ENCODE peak calls at places on chromosomes 16 and 17, in five cellular contexts. Y is IMR-90, W is K562, K is GM12878, Z is HepG2. X is an unnamed sample.

GRCh38 chr17:58232707-58233156 is 5.7 kb upstream of the LPO start:
- DNase-seq in K (peak), Y (peak), Z (no peak), W (peak), X (no peak)

GRCh38 chr17:31085563-31085962 is 9.2 kb upstream of the NF1 start:
- DNase-seq in W (peak), Z (no peak), K (no peak), Y (peak), X (no peak)

GRCh38 chr16:586645-587590 is 2.9 kb upstream of the RAB40C start:
- DNase-seq in K (no peak), Z (no peak), Y (no peak), W (no peak), X (no peak)

GRCh38 chr17:51046527-51047384 is 73.9 kb downstream of the SPAG9 start:
- DNase-seq in W (no peak), Y (peak), Z (peak), K (no peak), X (peak)

GRCh38 chr17:74403512-74404137 is 28.3 kb upstream of the GPRC5C start:
- DNase-seq in Z (no peak), K (no peak), W (no peak), Y (no peak), X (peak)

GRCh38 chr17:37820313-37821024 is 75.6 kb upstream of the HNF1B start:
- DNase-seq in Y (no peak), W (no peak), K (no peak), Z (no peak), X (no peak)

GRCh38 chr17:36598951-36599401 is 2.4 kb upstream of the MRM1 start:
- DNase-seq in Y (no peak), K (no peak), Z (no peak), W (no peak), X (no peak)

GRCh38 chr16:77191259-77191969 is 424 bp downstream of the MON1B start:
- DNase-seq in Y (no peak), W (peak), Z (no peak), K (no peak), X (peak)

GRCh38 chr16:48852955-48853354 is 243.0 kb upstream of the N4BP1 start:
- DNase-seq in Y (no peak), K (no peak), W (no peak), Z (no peak), X (no peak)

GRCh38 chr17:45425125-45425983 is 7.3 kb downstream of the ARHGAP27 start:
- DNase-seq in K (no peak), W (peak), Z (peak), Y (peak), X (peak)

GRCh38 chr17:72423718-72424117 is 302.9 kb downstream of the SOX9 start:
- DNase-seq in W (no peak), Z (no peak), Y (no peak), K (no peak), X (no peak)

GRCh38 chr17:64491034-64491860 is 5.6 kb downstream of the POLG2 start:
- DNase-seq in Y (peak), K (no peak), W (no peak), Z (peak), X (no peak)

GRCh38 chr17:67469208-67469980 is 92.3 kb downstream of the PITPNC1 start:
- DNase-seq in Y (peak), K (no peak), Z (peak), W (no peak), X (peak)

GRCh38 chr17:66171692-66172091 is 20.2 kb downstream of the CEP112 start:
- DNase-seq in W (no peak), K (no peak), Z (no peak), Y (no peak), X (no peak)

GRCh38 chr16:84095466-84095865 is 21.3 kb downstream of the MBTPS1 start:
- DNase-seq in K (no peak), W (no peak), Z (no peak), Y (no peak), X (no peak)

GRCh38 chr16:78133919-78134318 is 34.5 kb downstream of the WWOX start:
- DNase-seq in Y (no peak), Z (peak), K (no peak), W (no peak), X (no peak)

GRCh38 chr16:28163699-28164584 is 47.8 kb downstream of the XPO6 start:
- DNase-seq in Y (peak), Z (peak), W (no peak), K (no peak), X (no peak)

GRCh38 chr17:32298721-32299578 is 33.3 kb downstream of the RHBDL3 start:
- DNase-seq in Y (no peak), W (no peak), Z (no peak), K (no peak), X (no peak)

GRCh38 chr17:17403899-17404576 is 72.8 kb upstream of the MED9 start:
- DNase-seq in K (no peak), Z (no peak), Y (no peak), W (no peak), X (peak)

GRCh38 chr16:3696425-3697218 is 20.7 kb downstream of the TRAP1 start:
- DNase-seq in K (no peak), W (peak), Y (peak), Z (peak), X (no peak)

GRCh38 chr17:74959826-74960738 is 12.5 kb downstream of the HID1 start:
- DNase-seq in W (peak), K (no peak), Z (no peak), Y (peak), X (no peak)

GRCh38 chr17:61568219-61569072 is 22.6 kb downstream of the NACA2 start:
- DNase-seq in K (no peak), Y (no peak), W (no peak), Z (peak), X (no peak)

GRCh38 chr16:28258571-28258970 is 33.8 kb upstream of the SBK1 start:
- DNase-seq in K (no peak), Y (peak), W (no peak), Z (no peak), X (peak)

DNA sequence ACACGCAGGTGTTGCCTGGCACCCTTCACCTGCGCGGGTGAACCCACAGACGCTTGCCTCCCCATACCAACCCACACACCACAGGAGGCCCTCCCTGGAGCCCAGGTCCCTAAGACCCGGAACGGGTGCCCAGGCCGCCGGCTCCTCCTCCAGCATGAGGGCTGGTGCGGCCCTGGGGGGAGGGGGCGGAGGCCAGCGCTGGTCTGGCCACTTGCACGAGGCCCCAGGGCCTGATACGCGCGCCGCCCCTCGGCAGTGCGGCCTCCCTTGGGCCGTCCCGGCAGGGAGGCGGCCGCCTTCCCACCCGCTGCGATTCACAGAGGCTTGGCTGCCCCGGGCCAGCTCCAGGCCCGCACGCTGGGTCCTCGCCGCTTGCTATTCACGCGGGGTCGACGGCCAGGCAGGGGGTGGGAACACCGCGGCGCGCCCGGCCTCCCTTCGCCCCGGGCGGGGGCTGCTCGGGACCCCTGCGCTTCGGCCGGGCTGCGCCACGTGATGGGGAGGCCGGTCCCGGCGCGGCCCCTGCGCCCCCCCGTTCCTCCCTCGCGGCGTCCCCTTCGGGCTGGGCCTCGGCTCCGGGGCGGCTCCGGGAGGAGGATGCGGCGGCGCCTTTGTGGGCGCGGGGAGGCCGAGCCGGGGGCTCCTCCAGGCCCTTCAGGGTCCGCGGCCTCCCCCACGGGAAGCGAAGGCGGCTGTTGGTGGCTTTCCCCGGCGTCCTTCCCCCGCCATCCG is 683 bp downstream of the FASN start:
- DNase-seq in W (peak), Y (peak), K (no peak), Z (no peak), X (peak)
- TF ChIP-seq MXI1 in W (peak), Y (peak), K (no peak), Z (peak), X (peak)

GRCh38 chr16:15690296-15690695 is 40.3 kb downstream of the NDE1 start:
- DNase-seq in Y (peak), K (no peak), Z (no peak), W (no peak), X (no peak)
- TF ChIP-seq MXI1 in Y (no peak), K (no peak), Z (no peak), W (no peak), X (no peak)

GRCh38 chr17:47267354-47267828 is 13.8 kb downstream of the ITGB3 start:
- DNase-seq in Y (peak), K (no peak), Z (peak), W (no peak), X (no peak)
- TF ChIP-seq MXI1 in Y (no peak), K (no peak), Z (no peak), W (no peak), X (no peak)

GRCh38 chr17:60401819-60402218 is 9.9 kb upstream of the USP32 start:
- DNase-seq in Z (no peak), K (no peak), W (no peak), Y (no peak), X (no peak)
- TF ChIP-seq MXI1 in Z (no peak), K (no peak), W (no peak), Y (no peak), X (no peak)

DNA sequence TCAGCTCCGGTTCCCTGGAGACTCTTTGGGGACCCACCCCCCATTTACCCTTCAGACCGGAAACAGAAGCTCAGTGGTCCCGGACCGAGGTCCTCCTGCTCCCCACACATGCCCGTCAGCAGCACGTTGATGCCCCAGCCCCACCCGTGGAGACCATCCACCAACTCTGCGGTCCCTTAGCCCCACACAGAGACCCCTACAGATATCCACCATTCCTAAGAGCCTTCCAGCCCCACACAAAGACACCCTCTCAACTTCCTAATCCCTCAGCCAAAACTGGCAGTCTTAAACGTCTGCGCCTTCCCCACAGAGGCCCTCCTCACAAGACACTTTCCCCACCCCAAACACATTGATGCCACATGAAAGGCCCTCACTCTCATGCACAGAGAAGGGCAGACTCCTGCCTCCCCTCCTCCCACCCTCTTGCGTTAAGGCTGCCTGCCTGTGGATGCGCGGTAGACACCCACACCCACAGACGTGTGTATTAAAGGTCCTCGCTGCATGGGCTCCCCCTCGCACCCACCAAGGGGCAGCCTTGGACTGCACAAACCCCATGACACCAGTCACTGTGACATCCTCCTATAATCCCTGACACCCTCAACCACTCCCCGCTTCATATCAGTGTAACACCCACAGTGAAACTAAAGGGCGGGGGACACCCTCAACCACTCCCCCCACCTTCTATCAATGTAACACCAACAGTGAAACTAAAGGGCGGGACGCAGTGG is 58.2 kb upstream of the RPH3AL start:
- DNase-seq in Z (no peak), K (no peak), W (peak), Y (peak), X (peak)
- TF ChIP-seq MXI1 in Z (no peak), K (no peak), W (no peak), Y (no peak), X (no peak)

GRCh38 chr17:76544123-76544915 is 4.5 kb downstream of the PRCD start:
- DNase-seq in Z (no peak), K (no peak), W (no peak), Y (no peak), X (peak)
- TF ChIP-seq MXI1 in Z (no peak), K (no peak), W (no peak), Y (no peak), X (peak)

GRCh38 chr16:51150894-51151320 is at the start of gene SALL1:
- DNase-seq in Y (no peak), Z (no peak), W (no peak), K (no peak), X (no peak)

GRCh38 chr16:51148674-51149228 is 2.3 kb downstream of the SALL1 start:
- DNase-seq in Z (no peak), K (no peak), W (no peak), Y (no peak), X (no peak)

GRCh38 chr16:51150159-51150893 is 744 bp downstream of the SALL1 start:
- DNase-seq in Z (no peak), K (no peak), Y (no peak), W (no peak), X (peak)

GRCh38 chr16:51149251-51149661 is 1.8 kb downstream of the SALL1 start:
- DNase-seq in Y (no peak), Z (no peak), K (no peak), W (no peak), X (no peak)

GRCh38 chr16:51149721-51150158 is 1.3 kb downstream of the SALL1 start:
- DNase-seq in Z (no peak), W (no peak), K (no peak), Y (no peak), X (peak)
- TF ChIP-seq MXI1 in Z (no peak), W (no peak), K (no peak), Y (no peak), X (no peak)